ENCODE peak calls at places on chromosomes 2 and 18, in eight cellular contexts. W is stimulated activated naive B cell treated with anti-CD40 and anti-IgM and Interleukin-4, amounts not matched to agents 10 μg/mL and 1 μg/mL and 100 μg/mL, for 72 hours; D is heart right ventricle; G is activated CD8-positive, alpha-beta T cell treated with anti-CD3 and anti-CD28 coated beads for 36 hours; N is left cardiac atrium; J is T-cell; S is central memory CD8-positive, alpha-beta T cell; Z is IMR-90. V is an unnamed sample.

GRCh38 chr2:55530539-55531081 is 11.1 kb downstream of the CFAP36 start:
- ATAC-seq in Z (no peak), W (no peak), N (peak; percentile 5), S (peak; percentile 24), G (peak; percentile 39), D (peak; percentile 55), J (peak; percentile 84), V (no peak)

GRCh38 chr18:55296761-55297160 is 291.2 kb downstream of the TCF4 start:
- ATAC-seq in Z (no peak), N (no peak), J (no peak), D (no peak), S (no peak), G (no peak), W (no peak), V (no peak)

GRCh38 chr2:22375094-22375493 is 1009.9 kb upstream of the KLHL29 start:
- ATAC-seq in W (no peak), Z (no peak), J (no peak), D (no peak), G (no peak), N (no peak), S (no peak), V (no peak)

GRCh38 chr2:88885679-88886402 is 194.4 kb downstream of the RPIA start:
- ATAC-seq in G (no peak), S (no peak), W (peak; percentile 55), J (no peak), Z (no peak), D (no peak), N (no peak), V (peak; percentile 48)

GRCh38 chr18:53489266-53489665 is 735.2 kb downstream of the MBD2 start:
- ATAC-seq in D (no peak), G (no peak), Z (no peak), S (no peak), N (no peak), J (no peak), W (no peak), V (no peak)

GRCh38 chr18:58158459-58158858 is 114.4 kb downstream of the NEDD4L start:
- ATAC-seq in W (no peak), N (no peak), D (no peak), J (no peak), Z (no peak), G (no peak), S (no peak), V (no peak)

GRCh38 chr2:120629241-120629895 is 106.3 kb upstream of the GLI2 start:
- ATAC-seq in J (no peak), S (no peak), W (no peak), D (no peak), G (no peak), N (no peak), Z (no peak), V (no peak)

GRCh38 chr18:76932026-76932819 is 109.9 kb downstream of the ZNF236 start:
- ATAC-seq in N (peak; percentile 96), D (peak; percentile 96), Z (peak; percentile 97), S (no peak), G (no peak), J (no peak), W (no peak), V (no peak)

GRCh38 chr2:17747684-17748452 is 5.7 kb downstream of the SMC6 start:
- ATAC-seq in Z (peak; percentile 14), J (no peak), S (no peak), N (no peak), W (no peak), G (no peak), D (no peak), V (no peak)

GRCh38 chr2:45009928-45010705 is 865 bp upstream of the SIX2 start:
- ATAC-seq in N (peak; percentile 69), D (peak; percentile 54), G (no peak), S (no peak), W (no peak), Z (peak; percentile 7), J (no peak), V (no peak)

GRCh38 chr2:25430556-25430955 is 88.8 kb upstream of the DNMT3A start:
- ATAC-seq in N (no peak), W (no peak), G (no peak), J (no peak), S (no peak), Z (no peak), D (no peak), V (no peak)

V was measured in stimulated activated memory B cell treated with anti-CD40 and anti-IgM and Interleukin-4, amounts not matched to agents 10 μg/mL and 1 μg/mL and 100 μg/mL, for 72 hours.